ENCODE peak calls at places on chromosomes 7 and 10, in five cellular contexts. V, U, T, G and H are unnamed samples.

GRCh38 chr10:42875792-42876191 is 93.2 kb downstream of the BMS1 start:
- DNase-seq in G (no peak), T (peak; percentile 23), V (no peak), U (peak; percentile 10), H (no peak)

GRCh38 chr7:74175270-74175803 is 1.2 kb downstream of the EIF4H start:
- DNase-seq in U (no peak), T (no peak), G (no peak), V (no peak), H (no peak)

GRCh38 chr10:124150807-124151417 is 57.5 kb upstream of the CHST15 start:
- DNase-seq in U (no peak), T (no peak), V (no peak), G (no peak), H (no peak)

GRCh38 chr10:14389981-14390590 is 59.4 kb upstream of the FRMD4A start:
- DNase-seq in U (no peak), G (no peak), T (no peak), V (no peak), H (no peak)

GRCh38 chr10:124262971-124263370 is 155.8 kb downstream of the OAT start:
- DNase-seq in U (no peak), T (no peak), V (no peak), G (no peak), H (no peak)

GRCh38 chr7:85705076-85705475 is 518.2 kb upstream of the SEMA3D start:
- DNase-seq in U (no peak), V (no peak), T (no peak), G (no peak), H (no peak)

GRCh38 chr10:106540606-106541005 is 623.9 kb downstream of the SORCS1 start:
- DNase-seq in G (no peak), U (peak; percentile 13), V (no peak), T (no peak), H (no peak)

GRCh38 chr10:124962421-124962820 is 20.5 kb downstream of the ZRANB1 start:
- DNase-seq in T (no peak), V (no peak), U (peak; percentile 83), G (no peak), H (no peak)

GRCh38 chr10:123496336-123496735 is 169.8 kb upstream of the GPR26 start:
- DNase-seq in T (no peak), G (no peak), V (no peak), U (no peak), H (no peak)

GRCh38 chr7:151058766-151059361 is 525 bp upstream of the SLC4A2 start:
- DNase-seq in V (no peak), T (peak; percentile 58), U (no peak), G (no peak), H (peak; percentile 48)

GRCh38 chr7:55158541-55158940 is 139.7 kb downstream of the EGFR start:
- DNase-seq in G (no peak), U (peak; percentile 69), T (no peak), V (no peak), H (no peak)

GRCh38 chr10:24235471-24235870 is 26.5 kb downstream of the KIAA1217 start:
- DNase-seq in U (no peak), V (no peak), T (no peak), G (no peak), H (no peak)

GRCh38 chr7:56074371-56074791 is 10.3 kb downstream of the SUMF2 start:
- DNase-seq in V (peak; percentile 82), U (peak; percentile 72), T (peak; percentile 92), G (peak; percentile 66), H (peak; percentile 87)

GRCh38 chr7:11373546-11374142 is 400.0 kb downstream of the PHF14 start:
- DNase-seq in V (no peak), T (peak; percentile 24), U (no peak), G (no peak), H (no peak)

GRCh38 chr10:111837985-111838384 is 345.6 kb downstream of the GPAM start:
- DNase-seq in G (no peak), T (peak; percentile 66), V (no peak), U (no peak), H (no peak)

GRCh38 chr7:130277763-130278643 is 11.3 kb downstream of the CPA2 start:
- DNase-seq in G (no peak), T (peak; percentile 76), U (peak; percentile 69), V (peak; percentile 24), H (peak; percentile 67)

GRCh38 chr7:133695976-133696531 is 431.1 kb upstream of the LRGUK start:
- DNase-seq in U (no peak), V (no peak), G (no peak), T (no peak), H (no peak)

GRCh38 chr7:102230593-102230992 is 56.1 kb upstream of the SH2B2 start:
- DNase-seq in G (no peak), V (no peak), T (no peak), U (peak; percentile 81), H (no peak)

GRCh38 chr7:105281966-105282365 is 106.8 kb downstream of the SRPK2 start:
- DNase-seq in U (no peak), G (no peak), T (no peak), V (no peak), H (no peak)

GRCh38 chr7:19519443-19519977 is 189.3 kb downstream of the POLR1F start:
- DNase-seq in U (no peak), G (no peak), V (no peak), T (no peak), H (no peak)

GRCh38 chr10:14156101-14156500 is 174.6 kb downstream of the FRMD4A start:
- DNase-seq in G (no peak), V (no peak), U (no peak), T (no peak), H (no peak)

GRCh38 chr10:27240891-27241639 is 468 bp upstream of the ACBD5 start:
- DNase-seq in V (peak; percentile 47), U (no peak), T (peak; percentile 80), G (no peak), H (peak; percentile 55)

GRCh38 chr7:131605280-131605878 is 49.0 kb upstream of the PODXL start:
- DNase-seq in G (peak; percentile 83), T (peak; percentile 92), V (peak; percentile 81), U (no peak), H (peak; percentile 89)

GRCh38 chr10:61987951-61988379 is 86.5 kb downstream of the ARID5B start:
- DNase-seq in U (peak; percentile 29), G (no peak), V (no peak), T (no peak), H (no peak)

GRCh38 chr7:70502117-70502516 is 629.8 kb upstream of the GALNT17 start:
- DNase-seq in V (no peak), U (no peak), G (no peak), T (no peak), H (no peak)

GRCh38 chr7:134826105-134826504 is 46.7 kb downstream of the CALD1 start:
- DNase-seq in U (peak; percentile 91), G (no peak), V (no peak), T (no peak), H (no peak)

GRCh38 chr7:134828361-134828760 is 48.9 kb downstream of the CALD1 start:
- DNase-seq in T (no peak), V (no peak), G (no peak), U (peak; percentile 51), H (no peak)

GRCh38 chr7:134829381-134829986 is 50.0 kb downstream of the CALD1 start:
- DNase-seq in U (no peak), T (no peak), V (no peak), G (no peak), H (no peak)

GRCh38 chr7:134827889-134828288 is 48.5 kb downstream of the CALD1 start:
- DNase-seq in T (no peak), G (no peak), V (no peak), U (peak; percentile 84), H (no peak)

GRCh38 chr7:134827436-134827835 is 48.0 kb downstream of the CALD1 start:
- DNase-seq in G (no peak), U (no peak), V (no peak), T (no peak), H (no peak)
- H3K4ac ChIP-seq in G (no peak overlapping the region), U (peak overlapping the region; percentile 8), V (no peak overlapping the region), T (no peak overlapping the region), H (no peak overlapping the region)

GRCh38 chr7:2112261-2113203 is 120.2 kb downstream of the MAD1L1 start:
- DNase-seq in V (no peak), G (no peak), T (no peak), U (no peak), H (no peak)

GRCh38 chr7:2114926-2115738 is 117.6 kb downstream of the MAD1L1 start:
- DNase-seq in U (no peak), G (no peak), V (no peak), T (no peak), H (no peak)

GRCh38 chr7:2116086-2116810 is 116.5 kb downstream of the MAD1L1 start:
- DNase-seq in V (no peak), U (peak; percentile 74), T (no peak), G (no peak), H (no peak)

GRCh38 chr7:2115739-2116065 is 117.0 kb downstream of the MAD1L1 start:
- DNase-seq in V (no peak), U (no peak), G (no peak), T (no peak), H (no peak)

DNA sequence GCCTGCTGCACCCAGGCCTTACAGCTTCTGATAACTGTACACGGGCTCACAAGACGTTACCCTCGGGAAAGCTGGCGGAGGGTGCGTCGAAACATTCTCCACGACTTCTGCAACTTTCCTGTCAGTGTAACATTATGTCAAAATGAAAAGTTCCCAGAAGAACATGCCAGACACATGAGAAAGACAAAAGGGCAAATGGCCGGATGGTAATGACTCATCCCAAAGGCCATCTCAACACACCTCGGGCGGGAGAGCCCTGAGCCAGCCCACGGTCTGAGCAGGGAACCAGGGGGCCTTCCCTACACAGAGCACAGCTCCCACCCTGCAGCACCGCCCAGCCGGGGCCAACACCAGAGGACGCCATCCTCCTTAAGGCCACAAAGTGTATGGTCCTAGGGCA is 118.7 kb downstream of the MAD1L1 start:
- DNase-seq in U (peak; percentile 88), G (no peak), V (no peak), T (no peak), H (no peak)
- H3K18ac ChIP-seq in U (no peak overlapping the region), G (no peak overlapping the region), V (peak overlapping the region; percentile 41), T (no peak overlapping the region), H (no peak overlapping the region)

GRCh38 chr10:131931981-131932380 is 31.2 kb downstream of the PPP2R2D start:
- DNase-seq in G (no peak), U (no peak), T (no peak), V (no peak), H (no peak)
- H3K4ac ChIP-seq in G (no peak overlapping the region), U (no peak overlapping the region), T (no peak overlapping the region), V (no peak overlapping the region), H (no peak overlapping the region)

GRCh38 chr10:103851261-103851660 is 4.1 kb downstream of the SH3PXD2A start:
- DNase-seq in T (no peak), V (no peak), U (no peak), G (no peak), H (no peak)

GRCh38 chr10:103853428-103854264 is 1.7 kb downstream of the SH3PXD2A start:
- DNase-seq in V (no peak), G (no peak), U (no peak), T (no peak), H (no peak)

GRCh38 chr10:103854265-103854686 is 1.1 kb downstream of the SH3PXD2A start:
- DNase-seq in G (no peak), U (no peak), V (peak; percentile 36), T (peak; percentile 85), H (peak; percentile 51)

GRCh38 chr10:103852189-103852711 is 3.1 kb downstream of the SH3PXD2A start:
- DNase-seq in T (no peak), V (no peak), U (peak; percentile 52), G (no peak), H (no peak)

DNA sequence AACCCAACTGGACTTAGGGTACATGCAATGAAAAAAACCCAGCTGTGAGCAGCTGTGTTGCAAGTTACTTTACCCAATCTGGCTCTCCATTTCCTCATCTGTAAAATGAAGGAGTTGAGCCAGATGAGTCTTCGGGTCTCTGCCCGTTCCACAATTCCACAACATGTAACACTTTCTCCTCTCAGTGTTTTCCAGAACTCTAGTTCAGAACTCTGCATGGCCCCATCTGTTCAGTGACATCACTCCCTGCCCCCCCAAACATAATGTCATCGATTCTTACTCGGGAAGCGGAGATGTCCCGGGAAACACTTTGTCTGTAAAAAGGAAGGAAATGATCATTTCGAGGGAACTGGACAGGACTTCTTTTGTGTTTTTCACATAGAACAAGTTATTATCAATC is 2.5 kb downstream of the SH3PXD2A start:
- DNase-seq in U (peak; percentile 31), G (no peak), V (no peak), T (no peak), H (no peak)
- H3K18ac ChIP-seq in U (no peak overlapping the region), G (no peak overlapping the region), V (no peak overlapping the region), T (no peak overlapping the region), H (no peak overlapping the region)